ENCODE peak calls at places on chromosome 21, in eight cellular contexts. G is esophagus squamous epithelium, Y is ovary, L is sigmoid colon, A is spleen, R is HepG2, U is psoas muscle, O is neural progenitor cell. P is an unnamed sample.

GRCh38 chr21:37231671-37232070 is 35.5 kb downstream of the VPS26C start:
- DNase-seq in G (no peak), Y (no peak), L (no peak), A (no peak), R (no peak), U (no peak), O (no peak), P (no peak)

GRCh38 chr21:43355925-43356289 is 71.0 kb downstream of the SIK1 start:
- DNase-seq in G (no peak), Y (peak), L (no peak), A (no peak), R (peak), U (no peak), O (no peak), P (no peak)

GRCh38 chr21:36487641-36488307 is 7.9 kb upstream of the CLDN14 start:
- DNase-seq in G (no peak), Y (no peak), L (no peak), A (no peak), R (no peak), U (no peak), O (no peak), P (no peak)

GRCh38 chr21:41491412-41491811 is 16.5 kb downstream of the TMPRSS2 start:
- DNase-seq in G (no peak), Y (no peak), L (peak), A (no peak), R (no peak), U (no peak), O (no peak), P (no peak)

GRCh38 chr21:33967086-33967571 is 51.5 kb upstream of the ATP5PO start:
- DNase-seq in G (no peak), Y (no peak), L (no peak), A (no peak), R (peak), U (no peak), O (no peak), P (no peak)

GRCh38 chr21:33305344-33305671 is 19.5 kb upstream of the IFNAR1 start:
- DNase-seq in G (no peak), Y (no peak), L (no peak), A (no peak), R (no peak), U (no peak), O (no peak), P (no peak)

GRCh38 chr21:44087426-44088400 is 19.5 kb upstream of the PWP2 start:
- DNase-seq in G (no peak), Y (no peak), L (no peak), A (peak), R (no peak), U (no peak), O (no peak), P (peak)

GRCh38 chr21:34061983-34062382 is 11.4 kb upstream of the MRPS6 start:
- DNase-seq in G (no peak), Y (no peak), L (no peak), A (no peak), R (no peak), U (no peak), O (no peak), P (no peak)

GRCh38 chr21:21232320-21232719 is 234.1 kb downstream of the NCAM2 start:
- DNase-seq in G (no peak), Y (no peak), L (no peak), A (no peak), R (no peak), U (no peak), O (peak), P (no peak)

GRCh38 chr21:45440736-45441350 is 35.9 kb downstream of the COL18A1 start:
- DNase-seq in G (no peak), Y (peak), L (no peak), A (peak), R (no peak), U (peak), O (no peak), P (no peak)

GRCh38 chr21:33402011-33402979 is 918 bp upstream of the IFNGR2 start:
- DNase-seq in G (no peak), Y (peak), L (peak), A (peak), R (no peak), U (peak), O (peak), P (peak)

GRCh38 chr21:26715878-26716506 is 129.2 kb downstream of the ADAMTS1 start:
- DNase-seq in G (no peak), Y (no peak), L (no peak), A (no peak), R (peak), U (no peak), O (peak), P (no peak)

GRCh38 chr21:39050839-39051560 is 132.3 kb downstream of the PSMG1 start:
- DNase-seq in G (no peak), Y (no peak), L (no peak), A (no peak), R (no peak), U (no peak), O (no peak), P (no peak)

GRCh38 chr21:34606051-34606450 is 8.9 kb downstream of the RCAN1 start:
- DNase-seq in G (no peak), Y (no peak), L (no peak), A (no peak), R (no peak), U (no peak), O (no peak), P (no peak)

GRCh38 chr21:45548711-45549491 is 6.7 kb upstream of the SLC19A1 start:
- DNase-seq in G (no peak), Y (peak), L (no peak), A (peak), R (no peak), U (peak), O (no peak), P (no peak)

GRCh38 chr21:44485254-44485793 is 30.0 kb downstream of the LRRC3 start:
- DNase-seq in G (no peak), Y (no peak), L (no peak), A (peak), R (no peak), U (peak), O (peak), P (no peak)

DNA sequence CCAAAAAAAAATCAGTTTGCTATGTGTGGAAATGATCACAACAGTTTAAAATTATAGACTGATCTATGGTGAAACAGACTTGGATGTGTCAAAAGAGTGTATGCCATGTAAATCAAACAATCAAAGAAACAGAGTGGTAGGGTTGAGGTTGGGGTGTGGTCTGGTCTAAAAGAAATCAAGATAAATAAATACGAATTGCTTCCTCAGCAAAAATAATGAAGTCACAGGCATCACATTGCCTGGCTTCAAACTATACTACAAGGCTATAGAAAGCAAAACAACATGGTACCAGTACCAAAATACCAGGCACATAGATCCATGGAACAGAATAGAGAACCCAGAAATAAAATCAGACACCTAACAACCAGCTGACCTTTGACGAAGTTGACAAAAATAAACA is 1796.9 kb downstream of the NCAM2 start:
- DNase-seq in G (no peak), Y (no peak), L (no peak), A (no peak), R (no peak), U (no peak), O (no peak), P (no peak)
- TF ChIP-seq CTCF in G (no peak), Y (no peak), L (no peak), A (no peak), R (no peak), U (no peak), O (no peak), P (no peak)

DNA sequence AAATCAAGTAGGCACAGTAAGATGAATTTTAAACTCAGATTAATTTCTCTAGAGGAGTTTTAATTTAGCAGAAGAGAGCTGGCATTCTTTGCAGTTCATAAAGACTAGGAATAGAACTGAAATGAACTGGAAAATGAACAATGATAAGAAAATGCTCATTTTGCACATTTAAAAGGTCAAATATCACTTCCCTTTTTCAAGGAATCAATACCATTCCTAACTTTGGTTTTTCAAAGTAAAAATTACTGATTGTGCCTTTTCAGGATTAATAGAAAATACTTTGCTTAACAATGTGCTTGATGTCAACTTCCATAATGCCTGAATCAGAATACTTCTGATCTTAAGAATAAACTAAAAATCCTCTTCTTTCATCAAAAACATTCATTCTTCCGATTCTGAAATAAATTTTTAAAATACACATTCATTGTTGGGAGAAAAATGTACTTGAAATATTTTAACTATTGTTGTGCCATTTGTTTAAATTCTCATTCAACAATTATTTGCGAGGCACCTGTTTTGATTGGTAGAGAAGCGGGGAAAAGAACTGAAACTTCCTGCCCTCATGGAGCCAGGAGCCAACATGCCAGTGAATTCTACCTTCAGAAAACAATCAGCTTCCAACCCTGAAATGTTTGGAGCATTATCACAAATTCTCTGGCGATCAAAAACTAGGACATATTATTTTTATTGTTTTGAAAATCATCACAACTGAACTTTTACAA is 2.1 kb downstream of the SCAF4 start:
- DNase-seq in G (no peak), Y (no peak), L (no peak), A (no peak), R (no peak), U (no peak), O (no peak), P (no peak)
- H3K4me3 ChIP-seq in G (peak), Y (peak), L (peak), A (peak), R (peak), U (peak), O (peak), P (peak)

GRCh38 chr21:29230541-29231275 is 68.0 kb upstream of the BACH1 start:
- DNase-seq in G (no peak), Y (no peak), L (no peak), A (no peak), R (no peak), U (no peak), O (no peak), P (no peak)

GRCh38 chr21:29231781-29232548 is 66.8 kb upstream of the BACH1 start:
- DNase-seq in G (no peak), Y (no peak), L (no peak), A (no peak), R (no peak), U (no peak), O (no peak), P (no peak)

GRCh38 chr21:29235714-29236197 is 63.0 kb upstream of the BACH1 start:
- DNase-seq in G (no peak), Y (no peak), L (no peak), A (no peak), R (no peak), U (no peak), O (no peak), P (no peak)

GRCh38 chr21:29232601-29233541 is 65.9 kb upstream of the BACH1 start:
- DNase-seq in G (no peak), Y (no peak), L (no peak), A (no peak), R (no peak), U (no peak), O (no peak), P (no peak)

GRCh38 chr21:29233611-29234540 is 64.8 kb upstream of the BACH1 start:
- DNase-seq in G (no peak), Y (no peak), L (no peak), A (no peak), R (no peak), U (no peak), O (peak), P (no peak)
- H3K27ac ChIP-seq in G (peak), Y (no peak), L (no peak), A (no peak), R (no peak), U (no peak), O (no peak), P (no peak)

DNA sequence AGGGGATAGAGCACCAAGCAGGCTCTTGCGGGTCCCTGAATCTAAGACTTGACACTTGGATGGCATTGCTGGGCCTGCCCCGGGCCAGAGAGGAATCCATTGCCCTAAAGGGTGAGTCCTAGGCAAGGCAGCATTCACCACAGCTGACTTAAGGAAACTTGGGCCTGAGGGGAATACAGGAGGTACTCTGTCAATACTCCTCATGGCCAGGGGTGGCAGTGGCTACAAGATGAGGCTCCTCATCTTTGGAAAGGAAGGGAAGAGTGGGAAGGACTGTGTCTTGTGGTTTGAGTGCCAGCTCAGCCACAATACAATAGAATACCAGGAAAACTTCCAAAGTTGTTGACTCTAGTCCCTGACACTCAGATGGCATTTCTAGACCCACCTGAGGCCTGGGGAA is 5.1 kb downstream of the KRTAP22-1 start:
- DNase-seq in G (no peak), Y (no peak), L (no peak), A (no peak), R (no peak), U (no peak), O (no peak), P (no peak)
- TF ChIP-seq CTCF in G (no peak), Y (no peak), L (no peak), A (no peak), R (no peak), U (no peak), O (no peak), P (no peak)